ENCODE peak calls at places on chromosomes 1 and 21, in ten cellular contexts. C, F, S, X, A, Z, M, J, E and K are unnamed samples.

GRCh38 chr1:84272401-84272800 is 29.1 kb upstream of the SAMD13 start:
- DNase-seq in C (no peak), F (no peak), S (peak; percentile 40), X (no peak), A (no peak), Z (no peak), M (no peak), J (no peak), E (no peak), K (peak; percentile 81)

GRCh38 chr1:215731699-215732098 is 164.6 kb downstream of the KCTD3 start:
- DNase-seq in C (no peak), F (no peak), S (no peak), X (peak; percentile 4), A (no peak), Z (no peak), M (no peak), J (no peak), E (no peak), K (no peak)

GRCh38 chr1:32754282-32755097 is 51.9 kb upstream of the SYNC start:
- DNase-seq in C (no peak), F (no peak), S (no peak), X (peak; percentile 71), A (no peak), Z (no peak), M (no peak), J (peak; percentile 32), E (no peak), K (no peak)

GRCh38 chr1:9573723-9574122 is 15.0 kb upstream of the TMEM201 start:
- DNase-seq in C (no peak), F (no peak), S (no peak), X (peak; percentile 46), A (no peak), Z (peak; percentile 51), M (no peak), J (no peak), E (no peak), K (no peak)

GRCh38 chr1:214447557-214447871 is 103.9 kb downstream of the PTPN14 start:
- DNase-seq in C (no peak), F (no peak), S (no peak), X (no peak), A (no peak), Z (no peak), M (no peak), J (no peak), E (no peak), K (no peak)

GRCh38 chr1:182674346-182675246 is 9.8 kb downstream of the RGS8 start:
- DNase-seq in C (no peak), F (no peak), S (no peak), X (no peak), A (no peak), Z (no peak), M (no peak), J (no peak), E (no peak), K (no peak)

GRCh38 chr1:85202092-85202863 is 1.5 kb upstream of the SYDE2 start:
- DNase-seq in C (no peak), F (no peak), S (no peak), X (no peak), A (no peak), Z (no peak), M (no peak), J (no peak), E (no peak), K (no peak)

GRCh38 chr1:233025156-233025555 is 74.7 kb downstream of the NTPCR start:
- DNase-seq in C (peak; percentile 16), F (no peak), S (peak; percentile 51), X (peak; percentile 55), A (no peak), Z (peak; percentile 70), M (no peak), J (no peak), E (no peak), K (peak; percentile 2)

GRCh38 chr1:196609114-196609737 is 986 bp upstream of the KCNT2 start:
- DNase-seq in C (no peak), F (no peak), S (peak; percentile 83), X (peak; percentile 43), A (no peak), Z (peak; percentile 21), M (no peak), J (no peak), E (peak; percentile 2), K (no peak)

GRCh38 chr1:202199141-202199889 is 5.7 kb downstream of the LGR6 start:
- DNase-seq in C (no peak), F (no peak), S (no peak), X (no peak), A (no peak), Z (no peak), M (no peak), J (no peak), E (no peak), K (peak; percentile 75)

GRCh38 chr1:41435570-41436178 is 48.8 kb downstream of the EDN2 start:
- DNase-seq in C (no peak), F (no peak), S (no peak), X (peak; percentile 77), A (no peak), Z (no peak), M (no peak), J (no peak), E (no peak), K (no peak)

GRCh38 chr1:48841945-48842344 is 65.3 kb upstream of the BEND5 start:
- DNase-seq in C (no peak), F (no peak), S (no peak), X (no peak), A (no peak), Z (no peak), M (no peak), J (no peak), E (no peak), K (no peak)

GRCh38 chr1:173688300-173688699 is 18.6 kb upstream of the ANKRD45 start:
- DNase-seq in C (no peak), F (no peak), S (no peak), X (no peak), A (no peak), Z (no peak), M (no peak), J (no peak), E (no peak), K (no peak)

GRCh38 chr1:181763736-181764135 is 280.4 kb downstream of the CACNA1E start:
- DNase-seq in C (no peak), F (no peak), S (no peak), X (no peak), A (no peak), Z (no peak), M (no peak), J (no peak), E (no peak), K (no peak)

GRCh38 chr1:229991724-229992333 is 75.2 kb upstream of the GALNT2 start:
- DNase-seq in C (no peak), F (no peak), S (no peak), X (no peak), A (no peak), Z (no peak), M (no peak), J (no peak), E (no peak), K (no peak)

GRCh38 chr1:78070210-78070609 is 24.4 kb downstream of the GIPC2 start:
- DNase-seq in C (no peak), F (no peak), S (no peak), X (no peak), A (no peak), Z (no peak), M (no peak), J (no peak), E (no peak), K (no peak)

GRCh38 chr1:101235696-101236545 is 898 bp upstream of the S1PR1 start:
- DNase-seq in C (peak; percentile 64), F (peak; percentile 60), S (peak; percentile 32), X (peak; percentile 63), A (no peak), Z (peak; percentile 72), M (peak; percentile 56), J (peak; percentile 29), E (no peak), K (peak; percentile 42)

GRCh38 chr21:39579734-39580332 is 32.9 kb upstream of the B3GALT5 start:
- DNase-seq in C (no peak), F (no peak), S (no peak), X (no peak), A (no peak), Z (no peak), M (no peak), J (no peak), E (no peak), K (no peak)